ENCODE peak calls at places on chromosomes 3 and 15, in eight cellular contexts. One of them, this sample, is unnamed.

GRCh38 chr3:88589131-88589530 is 439.4 kb downstream of the C3orf38 start:
- DNase-seq in Calu3: no peak
- DNase-seq in activated T-helper 1 cell treated with anti-CD3 and anti-CD28 coated beads, Interleukin-12 subunit alpha, Interleukin-12 subunit beta, Interleukin-2, Interleukin-4 antibody, amounts not matched to agents 30 ng/mL and 10 ng/mL and 1 ng/mL, durations not matched to agents 14 hours and 24 hours and 36 hours: no peak
- DNase-seq in NCI-H2171 treated with DMSO at 0.1 percent for 48 hours: no peak
- DNase-seq in SHP77 treated with DMSO at 0.1 percent for 48 hours: no peak
- DNase-seq in T-helper 1 cell: no peak
- DNase-seq in neural progenitor cell: peak
- DNase-seq in NCI-H1092 treated with DMSO at 0.1 percent for 48 hours: no peak
- DNase-seq in this sample: no peak

GRCh38 chr3:78689378-78689777 is 1078.4 kb downstream of the ROBO1 start:
- DNase-seq in activated T-helper 1 cell treated with anti-CD3 and anti-CD28 coated beads, Interleukin-12 subunit alpha, Interleukin-12 subunit beta, Interleukin-2, Interleukin-4 antibody, amounts not matched to agents 30 ng/mL and 10 ng/mL and 1 ng/mL, durations not matched to agents 14 hours and 24 hours and 36 hours: no peak
- DNase-seq in SHP77 treated with DMSO at 0.1 percent for 48 hours: peak
- DNase-seq in neural progenitor cell: no peak
- DNase-seq in T-helper 1 cell: no peak
- DNase-seq in NCI-H1092 treated with DMSO at 0.1 percent for 48 hours: peak
- DNase-seq in Calu3: no peak
- DNase-seq in NCI-H2171 treated with DMSO at 0.1 percent for 48 hours: no peak
- DNase-seq in this sample: no peak

GRCh38 chr3:187252311-187252710 is 39.2 kb downstream of the MASP1 start:
- DNase-seq in NCI-H2171 treated with DMSO at 0.1 percent for 48 hours: no peak
- DNase-seq in activated T-helper 1 cell treated with anti-CD3 and anti-CD28 coated beads, Interleukin-12 subunit alpha, Interleukin-12 subunit beta, Interleukin-2, Interleukin-4 antibody, amounts not matched to agents 30 ng/mL and 10 ng/mL and 1 ng/mL, durations not matched to agents 14 hours and 24 hours and 36 hours: no peak
- DNase-seq in Calu3: no peak
- DNase-seq in SHP77 treated with DMSO at 0.1 percent for 48 hours: no peak
- DNase-seq in neural progenitor cell: no peak
- DNase-seq in NCI-H1092 treated with DMSO at 0.1 percent for 48 hours: no peak
- DNase-seq in T-helper 1 cell: no peak
- DNase-seq in this sample: no peak

GRCh38 chr3:195748661-195749060 is 27.9 kb downstream of the MUC20 start:
- DNase-seq in SHP77 treated with DMSO at 0.1 percent for 48 hours: no peak
- DNase-seq in neural progenitor cell: no peak
- DNase-seq in activated T-helper 1 cell treated with anti-CD3 and anti-CD28 coated beads, Interleukin-12 subunit alpha, Interleukin-12 subunit beta, Interleukin-2, Interleukin-4 antibody, amounts not matched to agents 30 ng/mL and 10 ng/mL and 1 ng/mL, durations not matched to agents 14 hours and 24 hours and 36 hours: no peak
- DNase-seq in Calu3: no peak
- DNase-seq in NCI-H1092 treated with DMSO at 0.1 percent for 48 hours: no peak
- DNase-seq in T-helper 1 cell: no peak
- DNase-seq in NCI-H2171 treated with DMSO at 0.1 percent for 48 hours: no peak
- DNase-seq in this sample: no peak

GRCh38 chr15:69573815-69574472 is 121.3 kb downstream of the RPLP1 start:
- DNase-seq in T-helper 1 cell: no peak
- DNase-seq in neural progenitor cell: no peak
- DNase-seq in Calu3: no peak
- DNase-seq in NCI-H2171 treated with DMSO at 0.1 percent for 48 hours: no peak
- DNase-seq in activated T-helper 1 cell treated with anti-CD3 and anti-CD28 coated beads, Interleukin-12 subunit alpha, Interleukin-12 subunit beta, Interleukin-2, Interleukin-4 antibody, amounts not matched to agents 30 ng/mL and 10 ng/mL and 1 ng/mL, durations not matched to agents 14 hours and 24 hours and 36 hours: no peak
- DNase-seq in NCI-H1092 treated with DMSO at 0.1 percent for 48 hours: no peak
- DNase-seq in SHP77 treated with DMSO at 0.1 percent for 48 hours: no peak
- DNase-seq in this sample: no peak

GRCh38 chr3:116425126-116425525 is 20.2 kb downstream of the LSAMP start:
- DNase-seq in activated T-helper 1 cell treated with anti-CD3 and anti-CD28 coated beads, Interleukin-12 subunit alpha, Interleukin-12 subunit beta, Interleukin-2, Interleukin-4 antibody, amounts not matched to agents 30 ng/mL and 10 ng/mL and 1 ng/mL, durations not matched to agents 14 hours and 24 hours and 36 hours: no peak
- DNase-seq in Calu3: peak
- DNase-seq in T-helper 1 cell: no peak
- DNase-seq in NCI-H1092 treated with DMSO at 0.1 percent for 48 hours: peak
- DNase-seq in NCI-H2171 treated with DMSO at 0.1 percent for 48 hours: no peak
- DNase-seq in SHP77 treated with DMSO at 0.1 percent for 48 hours: peak
- DNase-seq in neural progenitor cell: no peak
- DNase-seq in this sample: no peak

GRCh38 chr3:194336601-194337355 is 14.3 kb downstream of the CPN2 start:
- DNase-seq in SHP77 treated with DMSO at 0.1 percent for 48 hours: no peak
- DNase-seq in NCI-H1092 treated with DMSO at 0.1 percent for 48 hours: no peak
- DNase-seq in Calu3: no peak
- DNase-seq in activated T-helper 1 cell treated with anti-CD3 and anti-CD28 coated beads, Interleukin-12 subunit alpha, Interleukin-12 subunit beta, Interleukin-2, Interleukin-4 antibody, amounts not matched to agents 30 ng/mL and 10 ng/mL and 1 ng/mL, durations not matched to agents 14 hours and 24 hours and 36 hours: no peak
- DNase-seq in T-helper 1 cell: no peak
- DNase-seq in NCI-H2171 treated with DMSO at 0.1 percent for 48 hours: no peak
- DNase-seq in neural progenitor cell: no peak
- DNase-seq in this sample: no peak

GRCh38 chr15:45641374-45641778 is 6.5 kb downstream of the SQOR start:
- DNase-seq in NCI-H1092 treated with DMSO at 0.1 percent for 48 hours: no peak
- DNase-seq in activated T-helper 1 cell treated with anti-CD3 and anti-CD28 coated beads, Interleukin-12 subunit alpha, Interleukin-12 subunit beta, Interleukin-2, Interleukin-4 antibody, amounts not matched to agents 30 ng/mL and 10 ng/mL and 1 ng/mL, durations not matched to agents 14 hours and 24 hours and 36 hours: no peak
- DNase-seq in T-helper 1 cell: no peak
- DNase-seq in neural progenitor cell: no peak
- DNase-seq in Calu3: peak
- DNase-seq in NCI-H2171 treated with DMSO at 0.1 percent for 48 hours: no peak
- DNase-seq in SHP77 treated with DMSO at 0.1 percent for 48 hours: no peak
- DNase-seq in this sample: peak

GRCh38 chr3:117499189-117499870 is 789.8 kb downstream of the TUSC7 start:
- DNase-seq in T-helper 1 cell: no peak
- DNase-seq in NCI-H2171 treated with DMSO at 0.1 percent for 48 hours: no peak
- DNase-seq in Calu3: no peak
- DNase-seq in NCI-H1092 treated with DMSO at 0.1 percent for 48 hours: no peak
- DNase-seq in SHP77 treated with DMSO at 0.1 percent for 48 hours: no peak
- DNase-seq in activated T-helper 1 cell treated with anti-CD3 and anti-CD28 coated beads, Interleukin-12 subunit alpha, Interleukin-12 subunit beta, Interleukin-2, Interleukin-4 antibody, amounts not matched to agents 30 ng/mL and 10 ng/mL and 1 ng/mL, durations not matched to agents 14 hours and 24 hours and 36 hours: no peak
- DNase-seq in neural progenitor cell: no peak
- DNase-seq in this sample: no peak

GRCh38 chr3:149081772-149082171 is 4.6 kb downstream of the HLTF start:
- DNase-seq in NCI-H1092 treated with DMSO at 0.1 percent for 48 hours: no peak
- DNase-seq in neural progenitor cell: no peak
- DNase-seq in SHP77 treated with DMSO at 0.1 percent for 48 hours: no peak
- DNase-seq in Calu3: no peak
- DNase-seq in activated T-helper 1 cell treated with anti-CD3 and anti-CD28 coated beads, Interleukin-12 subunit alpha, Interleukin-12 subunit beta, Interleukin-2, Interleukin-4 antibody, amounts not matched to agents 30 ng/mL and 10 ng/mL and 1 ng/mL, durations not matched to agents 14 hours and 24 hours and 36 hours: no peak
- DNase-seq in T-helper 1 cell: no peak
- DNase-seq in NCI-H2171 treated with DMSO at 0.1 percent for 48 hours: no peak
- DNase-seq in this sample: no peak

This sample was measured in colonic mucosa.